ENCODE peak calls at places on chromosomes 6 and 20, in four cellular contexts. One of them, this sample, is unnamed.

GRCh38 chr6:89433637-89434499 is 916 bp downstream of the ANKRD6 start:
- DNase-seq in HCT116: no peak
- DNase-seq in HepG2: no peak
- DNase-seq in K562: peak; percentile 15
- DNase-seq in this sample: no peak

GRCh38 chr6:99276747-99277146 is 72.7 kb downstream of the FAXC start:
- DNase-seq in HCT116: no peak
- DNase-seq in HepG2: no peak
- DNase-seq in K562: no peak
- DNase-seq in this sample: no peak

GRCh38 chr6:52499681-52500239 is 77.1 kb downstream of the TRAM2 start:
- DNase-seq in HCT116: no peak
- DNase-seq in HepG2: no peak
- DNase-seq in K562: no peak
- DNase-seq in this sample: no peak

GRCh38 chr6:84762220-84762940 is 2.0 kb downstream of the TBX18 start:
- DNase-seq in HCT116: no peak
- DNase-seq in HepG2: no peak
- DNase-seq in K562: peak; percentile 53
- DNase-seq in this sample: no peak

GRCh38 chr6:134678436-134678889 is 271.4 kb downstream of the ALDH8A1 start:
- DNase-seq in HCT116: no peak
- DNase-seq in HepG2: no peak
- DNase-seq in K562: no peak
- DNase-seq in this sample: no peak

GRCh38 chr6:56746767-56747504 is 104.2 kb upstream of the DST start:
- DNase-seq in HCT116: no peak
- DNase-seq in HepG2: no peak
- DNase-seq in K562: no peak
- DNase-seq in this sample: no peak

GRCh38 chr6:24926192-24926591 is 9.6 kb downstream of the RIPOR2 start:
- DNase-seq in HCT116: no peak
- DNase-seq in HepG2: peak; percentile 23
- DNase-seq in K562: no peak
- DNase-seq in this sample: no peak

GRCh38 chr6:66264376-66264775 is 557.4 kb upstream of the EYS start:
- DNase-seq in HCT116: no peak
- DNase-seq in HepG2: no peak
- DNase-seq in K562: no peak
- DNase-seq in this sample: no peak

GRCh38 chr6:51842487-51843469 is 244.6 kb downstream of the PKHD1 start:
- DNase-seq in HCT116: no peak
- DNase-seq in HepG2: peak; percentile 12
- DNase-seq in K562: no peak
- DNase-seq in this sample: no peak

GRCh38 chr6:129251669-129252376 is 368.9 kb downstream of the LAMA2 start:
- DNase-seq in HCT116: peak; percentile 73
- DNase-seq in HepG2: peak; percentile 63
- DNase-seq in K562: peak; percentile 32
- DNase-seq in this sample: peak; percentile 53

GRCh38 chr20:25321262-25321831 is 69.3 kb downstream of the ABHD12 start:
- DNase-seq in HCT116: no peak
- DNase-seq in HepG2: no peak
- DNase-seq in K562: no peak
- DNase-seq in this sample: no peak

GRCh38 chr6:155850408-155850841 is 394.8 kb upstream of the NOX3 start:
- DNase-seq in HCT116: peak; percentile 74
- DNase-seq in HepG2: no peak
- DNase-seq in K562: no peak
- DNase-seq in this sample: peak; percentile 36

GRCh38 chr6:7161253-7161623 is 53.5 kb downstream of the RREB1 start:
- DNase-seq in HCT116: no peak
- DNase-seq in HepG2: no peak
- DNase-seq in K562: no peak
- DNase-seq in this sample: no peak

GRCh38 chr20:47970282-47970903 is 185.1 kb upstream of the SULF2 start:
- DNase-seq in HCT116: no peak
- DNase-seq in HepG2: peak; percentile 55
- DNase-seq in K562: no peak
- DNase-seq in this sample: no peak

GRCh38 chr6:15444081-15444731 is 198.3 kb downstream of the JARID2 start:
- DNase-seq in HCT116: no peak
- DNase-seq in HepG2: no peak
- DNase-seq in K562: no peak
- DNase-seq in this sample: no peak

GRCh38 chr6:52622810-52623209 is 46.0 kb upstream of the TRAM2 start:
- DNase-seq in HCT116: no peak
- DNase-seq in HepG2: no peak
- DNase-seq in K562: no peak
- DNase-seq in this sample: no peak

GRCh38 chr6:4348462-4349112 is 213.2 kb upstream of the ECI2 start:
- DNase-seq in HCT116: no peak
- DNase-seq in HepG2: no peak
- DNase-seq in K562: no peak
- DNase-seq in this sample: no peak
- TF ChIP-seq POLR2AphosphoS5 in HCT116: no peak
- TF ChIP-seq POLR2AphosphoS5 in HepG2: no peak
- TF ChIP-seq POLR2AphosphoS5 in K562: no peak
- TF ChIP-seq POLR2AphosphoS5 in this sample: no peak

GRCh38 chr6:31660998-31661866 is 654 bp upstream of the C6orf47 start:
- DNase-seq in HCT116: no peak
- DNase-seq in HepG2: no peak
- DNase-seq in K562: no peak
- DNase-seq in this sample: no peak
- TF ChIP-seq TCF7L2 in HCT116: no peak
- TF ChIP-seq TCF7L2 in HepG2: no peak
- TF ChIP-seq TCF7L2 in K562: no peak
- TF ChIP-seq TCF7L2 in this sample: no peak

DNA sequence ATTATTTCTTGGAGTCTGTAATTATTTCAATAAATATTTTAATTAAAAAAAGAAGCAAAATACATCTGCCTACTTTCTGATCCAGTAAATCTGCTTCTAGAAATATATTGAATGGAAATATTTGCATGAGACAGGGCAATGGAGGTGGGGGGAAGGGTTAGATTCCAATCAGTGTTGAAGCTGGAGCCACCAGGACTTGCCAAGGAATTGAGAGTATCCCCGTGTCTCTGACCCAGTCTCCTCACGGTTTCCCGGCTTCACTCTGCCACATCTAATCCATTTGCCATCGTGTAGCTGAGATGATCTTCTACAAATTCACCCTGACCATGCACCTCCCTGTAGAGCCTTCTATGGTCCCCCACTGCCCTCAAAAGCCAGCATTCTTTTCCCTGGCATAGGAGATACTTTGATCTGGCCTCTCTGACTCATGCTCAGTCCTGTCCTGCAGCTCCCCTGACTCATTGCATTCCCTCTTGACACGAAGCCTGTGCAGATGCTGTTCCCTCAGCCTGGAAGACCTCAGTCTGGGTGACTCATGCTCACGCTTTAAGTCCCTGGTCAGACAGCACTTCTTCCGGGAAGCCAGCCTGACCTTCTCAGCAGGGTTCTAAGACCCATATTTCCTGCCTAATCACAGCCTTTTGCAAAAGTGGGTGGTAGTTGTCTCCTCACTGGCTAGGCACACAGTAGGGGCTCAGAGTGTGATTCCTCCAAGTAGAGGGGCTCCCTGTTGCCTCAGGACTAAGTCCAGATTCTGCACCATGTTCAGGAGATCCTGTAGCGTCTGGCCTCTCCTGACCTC is 23.0 kb upstream of the FKBP1A start:
- DNase-seq in HCT116: peak; percentile 97
- DNase-seq in HepG2: peak; percentile 91
- DNase-seq in K562: peak; percentile 35
- DNase-seq in this sample: peak; percentile 99
- H3K27ac ChIP-seq in HCT116: peak overlapping the region; percentile 65
- H3K27ac ChIP-seq in HepG2: no peak overlapping the region
- H3K27ac ChIP-seq in K562: no peak overlapping the region
- H3K27ac ChIP-seq in this sample: peak overlapping the region; percentile 100

GRCh38 chr6:30876039-30876730 is 8.1 kb upstream of the DDR1 start:
- DNase-seq in HCT116: peak; percentile 56
- DNase-seq in HepG2: no peak
- DNase-seq in K562: no peak
- DNase-seq in this sample: no peak
- TF ChIP-seq POLR2AphosphoS5 in HCT116: peak; percentile 38
- TF ChIP-seq POLR2AphosphoS5 in HepG2: no peak
- TF ChIP-seq POLR2AphosphoS5 in K562: no peak
- TF ChIP-seq POLR2AphosphoS5 in this sample: no peak

GRCh38 chr20:49893242-49894072 is 21.9 kb downstream of the SPATA2 start:
- DNase-seq in HCT116: no peak
- DNase-seq in HepG2: no peak
- DNase-seq in K562: no peak
- DNase-seq in this sample: no peak

GRCh38 chr20:49899551-49900383 is 15.6 kb downstream of the SPATA2 start:
- DNase-seq in HCT116: no peak
- DNase-seq in HepG2: no peak
- DNase-seq in K562: no peak
- DNase-seq in this sample: no peak

GRCh38 chr20:49892260-49893216 is 22.8 kb downstream of the SPATA2 start:
- DNase-seq in HCT116: no peak
- DNase-seq in HepG2: no peak
- DNase-seq in K562: no peak
- DNase-seq in this sample: no peak

GRCh38 chr20:49894073-49894470 is 21.3 kb downstream of the SPATA2 start:
- DNase-seq in HCT116: no peak
- DNase-seq in HepG2: no peak
- DNase-seq in K562: no peak
- DNase-seq in this sample: no peak

GRCh38 chr20:49896204-49896603 is 19.1 kb downstream of the SPATA2 start:
- DNase-seq in HCT116: no peak
- DNase-seq in HepG2: no peak
- DNase-seq in K562: no peak
- DNase-seq in this sample: no peak
- TF ChIP-seq TCF7L2 in HCT116: no peak
- TF ChIP-seq TCF7L2 in HepG2: no peak
- TF ChIP-seq TCF7L2 in K562: no peak
- TF ChIP-seq TCF7L2 in this sample: no peak

DNA sequence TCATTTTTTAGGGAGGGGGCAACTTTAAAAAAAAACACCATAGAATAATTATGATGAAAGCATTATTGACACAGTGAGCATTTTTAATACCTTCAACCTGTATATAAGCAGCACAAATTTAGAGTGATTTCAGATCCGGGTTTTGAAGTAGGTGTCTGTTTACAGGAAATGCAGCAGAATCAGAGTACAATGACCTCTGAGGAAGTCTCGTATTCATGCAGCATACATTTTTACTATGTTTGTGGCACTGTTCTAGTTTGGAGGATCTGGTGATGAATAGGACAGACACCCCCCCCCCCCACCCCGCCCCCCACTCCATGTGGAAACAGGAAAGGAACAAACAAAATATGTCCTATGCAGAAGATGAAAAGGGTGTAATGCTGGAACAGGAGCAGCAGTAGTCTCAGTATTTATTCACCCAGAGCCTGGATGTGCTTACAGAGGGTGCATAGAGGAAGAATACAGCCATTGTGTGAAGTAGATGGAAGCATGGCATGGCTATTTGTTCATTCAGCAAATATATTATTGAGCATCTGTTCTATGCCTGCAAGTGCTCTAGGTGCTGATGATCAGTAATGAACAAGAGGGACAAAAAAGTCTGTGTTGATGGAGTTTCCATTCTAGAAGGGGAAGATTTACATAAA is 19.7 kb downstream of the VAPB start:
- DNase-seq in HCT116: no peak
- DNase-seq in HepG2: peak; percentile 88
- DNase-seq in K562: no peak
- DNase-seq in this sample: no peak
- H3K27ac ChIP-seq in HCT116: no peak overlapping the region
- H3K27ac ChIP-seq in HepG2: peak overlapping the region; percentile 41
- H3K27ac ChIP-seq in K562: no peak overlapping the region
- H3K27ac ChIP-seq in this sample: no peak overlapping the region

GRCh38 chr6:38909020-38909730 is 139.4 kb upstream of the GLP1R start:
- DNase-seq in HCT116: no peak
- DNase-seq in HepG2: peak; percentile 76
- DNase-seq in K562: no peak
- DNase-seq in this sample: no peak
- TF ChIP-seq POLR2AphosphoS5 in HCT116: no peak
- TF ChIP-seq POLR2AphosphoS5 in HepG2: no peak
- TF ChIP-seq POLR2AphosphoS5 in K562: no peak
- TF ChIP-seq POLR2AphosphoS5 in this sample: no peak

GRCh38 chr6:162943369-162943768 is 215.6 kb downstream of the PACRG start:
- DNase-seq in HCT116: no peak
- DNase-seq in HepG2: no peak
- DNase-seq in K562: no peak
- DNase-seq in this sample: no peak

GRCh38 chr6:162941128-162941527 is 213.4 kb downstream of the PACRG start:
- DNase-seq in HCT116: no peak
- DNase-seq in HepG2: no peak
- DNase-seq in K562: no peak
- DNase-seq in this sample: no peak

GRCh38 chr6:162934844-162935243 is 207.1 kb downstream of the PACRG start:
- DNase-seq in HCT116: no peak
- DNase-seq in HepG2: no peak
- DNase-seq in K562: no peak
- DNase-seq in this sample: no peak

GRCh38 chr6:162942860-162943259 is 215.1 kb downstream of the PACRG start:
- DNase-seq in HCT116: no peak
- DNase-seq in HepG2: no peak
- DNase-seq in K562: no peak
- DNase-seq in this sample: no peak

GRCh38 chr6:162940426-162940825 is 212.7 kb downstream of the PACRG start:
- DNase-seq in HCT116: no peak
- DNase-seq in HepG2: no peak
- DNase-seq in K562: no peak
- DNase-seq in this sample: no peak
- TF ChIP-seq TCF7L2 in HCT116: no peak
- TF ChIP-seq TCF7L2 in HepG2: no peak
- TF ChIP-seq TCF7L2 in K562: no peak
- TF ChIP-seq TCF7L2 in this sample: no peak

DNA sequence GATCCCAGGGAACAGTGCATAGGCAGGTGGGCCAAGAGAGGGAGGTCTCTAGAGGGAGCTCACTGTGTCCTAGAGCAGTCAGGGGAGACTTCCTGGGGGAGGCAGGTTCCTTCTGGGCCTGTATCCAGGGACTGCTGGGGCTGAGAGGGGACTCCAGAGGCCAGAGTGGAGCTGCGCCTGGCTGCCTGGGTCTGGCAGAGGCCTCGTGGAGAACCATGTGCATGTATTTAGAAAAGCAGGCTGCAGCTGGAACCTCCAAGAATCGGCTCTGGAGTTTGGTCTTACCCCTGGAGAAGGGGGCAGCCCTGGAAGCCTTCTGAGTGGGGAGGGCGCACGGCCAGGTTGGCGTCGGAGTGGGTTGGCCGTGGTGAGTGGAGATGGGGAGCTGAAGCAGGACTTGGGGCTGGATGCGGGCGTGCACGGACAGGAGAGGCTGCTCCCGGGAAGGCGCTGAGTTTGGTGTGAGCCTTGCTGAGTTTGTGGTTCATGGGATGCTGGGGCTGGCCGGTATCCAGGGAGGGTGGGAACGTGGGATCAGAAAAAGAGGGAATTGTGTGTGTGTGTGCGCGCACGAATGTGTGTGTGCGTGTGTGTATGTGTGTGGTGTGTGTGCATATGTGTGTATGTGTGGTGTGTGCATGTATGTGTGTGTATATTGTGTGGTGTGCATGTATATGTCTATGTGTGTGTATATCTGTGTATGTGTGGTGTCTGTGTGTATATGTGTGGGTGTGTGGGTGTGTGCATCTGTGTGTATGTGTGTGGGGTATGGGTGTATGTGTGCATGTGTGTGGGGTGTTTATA is 10.8 kb downstream of the VSTM2L start:
- DNase-seq in HCT116: no peak
- DNase-seq in HepG2: no peak
- DNase-seq in K562: no peak
- DNase-seq in this sample: no peak
- H3K27ac ChIP-seq in HCT116: no peak overlapping the region
- H3K27ac ChIP-seq in HepG2: no peak overlapping the region
- H3K27ac ChIP-seq in K562: no peak overlapping the region
- H3K27ac ChIP-seq in this sample: no peak overlapping the region